ENCODE peak calls at places on chromosome 12, in four cellular contexts. One of them, this sample, is unnamed.

GRCh38 chr12:103021538-103022218 is 64.2 kb downstream of the ASCL1 start:
- DNase-seq in cardiac fibroblast: no peak
- DNase-seq in transverse colon: no peak
- DNase-seq in astrocyte of the spinal cord: no peak
- DNase-seq in this sample: no peak

GRCh38 chr12:110266381-110266909 is 14.6 kb upstream of the ATP2A2 start:
- DNase-seq in astrocyte of the spinal cord: no peak
- DNase-seq in transverse colon: no peak
- DNase-seq in cardiac fibroblast: peak
- DNase-seq in this sample: no peak

GRCh38 chr12:67057072-67057471 is 212.1 kb upstream of the CAND1 start:
- DNase-seq in astrocyte of the spinal cord: no peak
- DNase-seq in transverse colon: no peak
- DNase-seq in cardiac fibroblast: no peak
- DNase-seq in this sample: no peak

GRCh38 chr12:6767592-6768384 is 1.6 kb downstream of the PTMS start:
- DNase-seq in astrocyte of the spinal cord: no peak
- DNase-seq in cardiac fibroblast: peak
- DNase-seq in transverse colon: no peak
- DNase-seq in this sample: no peak

GRCh38 chr12:28172434-28173030 is 17.7 kb upstream of the CCDC91 start:
- DNase-seq in astrocyte of the spinal cord: peak
- DNase-seq in cardiac fibroblast: peak
- DNase-seq in transverse colon: peak
- DNase-seq in this sample: no peak

GRCh38 chr12:56237552-56237951 is 7.7 kb downstream of the SLC39A5 start:
- DNase-seq in transverse colon: no peak
- DNase-seq in cardiac fibroblast: no peak
- DNase-seq in astrocyte of the spinal cord: no peak
- DNase-seq in this sample: no peak

GRCh38 chr12:56581418-56582145 is 48.5 kb downstream of the BAZ2A start:
- DNase-seq in astrocyte of the spinal cord: peak
- DNase-seq in transverse colon: no peak
- DNase-seq in cardiac fibroblast: no peak
- DNase-seq in this sample: no peak

GRCh38 chr12:3186546-3187237 is 109.5 kb downstream of the TSPAN9 start:
- DNase-seq in cardiac fibroblast: no peak
- DNase-seq in astrocyte of the spinal cord: no peak
- DNase-seq in transverse colon: no peak
- DNase-seq in this sample: no peak

GRCh38 chr12:102480401-102480800 is at the start of gene IGF1:
- DNase-seq in cardiac fibroblast: peak
- DNase-seq in astrocyte of the spinal cord: peak
- DNase-seq in transverse colon: no peak
- DNase-seq in this sample: no peak

GRCh38 chr12:95102916-95103671 is 29.7 kb upstream of the NR2C1 start:
- DNase-seq in transverse colon: peak
- DNase-seq in astrocyte of the spinal cord: peak
- DNase-seq in cardiac fibroblast: peak
- DNase-seq in this sample: no peak

GRCh38 chr12:125797421-125798175 is 732.4 kb downstream of the AACS start:
- DNase-seq in astrocyte of the spinal cord: peak
- DNase-seq in cardiac fibroblast: no peak
- DNase-seq in transverse colon: no peak
- DNase-seq in this sample: no peak

GRCh38 chr12:93895096-93895460 is 217.9 kb downstream of the CRADD start:
- DNase-seq in astrocyte of the spinal cord: no peak
- DNase-seq in cardiac fibroblast: peak
- DNase-seq in transverse colon: no peak
- DNase-seq in this sample: no peak

GRCh38 chr12:111434680-111435338 is 29.1 kb downstream of the SH2B3 start:
- DNase-seq in astrocyte of the spinal cord: peak
- DNase-seq in cardiac fibroblast: peak
- DNase-seq in transverse colon: peak
- DNase-seq in this sample: no peak

GRCh38 chr12:111558107-111558376 is 41.1 kb downstream of the ATXN2 start:
- DNase-seq in astrocyte of the spinal cord: no peak
- DNase-seq in transverse colon: no peak
- DNase-seq in cardiac fibroblast: no peak
- DNase-seq in this sample: no peak

GRCh38 chr12:34097213-34097612 is 74.9 kb downstream of the ALG10 start:
- DNase-seq in transverse colon: no peak
- DNase-seq in cardiac fibroblast: no peak
- DNase-seq in astrocyte of the spinal cord: no peak
- DNase-seq in this sample: no peak

GRCh38 chr12:124501080-124501642 is 66.3 kb downstream of the NCOR2 start:
- DNase-seq in astrocyte of the spinal cord: no peak
- DNase-seq in transverse colon: no peak
- DNase-seq in cardiac fibroblast: no peak
- DNase-seq in this sample: no peak

GRCh38 chr12:43294881-43295280 is 257.1 kb downstream of the ADAMTS20 start:
- DNase-seq in astrocyte of the spinal cord: peak
- DNase-seq in transverse colon: no peak
- DNase-seq in cardiac fibroblast: no peak
- DNase-seq in this sample: no peak

GRCh38 chr12:12939888-12940287 is 12.1 kb downstream of the GPRC5D start:
- DNase-seq in cardiac fibroblast: no peak
- DNase-seq in astrocyte of the spinal cord: no peak
- DNase-seq in transverse colon: no peak
- DNase-seq in this sample: no peak

GRCh38 chr12:92615703-92616102 is 87.1 kb upstream of the PLEKHG7 start:
- DNase-seq in cardiac fibroblast: no peak
- DNase-seq in astrocyte of the spinal cord: no peak
- DNase-seq in transverse colon: no peak
- DNase-seq in this sample: no peak

GRCh38 chr12:91574391-91574790 is 391.8 kb upstream of the DCN start:
- DNase-seq in cardiac fibroblast: no peak
- DNase-seq in transverse colon: no peak
- DNase-seq in astrocyte of the spinal cord: peak
- DNase-seq in this sample: no peak

DNA sequence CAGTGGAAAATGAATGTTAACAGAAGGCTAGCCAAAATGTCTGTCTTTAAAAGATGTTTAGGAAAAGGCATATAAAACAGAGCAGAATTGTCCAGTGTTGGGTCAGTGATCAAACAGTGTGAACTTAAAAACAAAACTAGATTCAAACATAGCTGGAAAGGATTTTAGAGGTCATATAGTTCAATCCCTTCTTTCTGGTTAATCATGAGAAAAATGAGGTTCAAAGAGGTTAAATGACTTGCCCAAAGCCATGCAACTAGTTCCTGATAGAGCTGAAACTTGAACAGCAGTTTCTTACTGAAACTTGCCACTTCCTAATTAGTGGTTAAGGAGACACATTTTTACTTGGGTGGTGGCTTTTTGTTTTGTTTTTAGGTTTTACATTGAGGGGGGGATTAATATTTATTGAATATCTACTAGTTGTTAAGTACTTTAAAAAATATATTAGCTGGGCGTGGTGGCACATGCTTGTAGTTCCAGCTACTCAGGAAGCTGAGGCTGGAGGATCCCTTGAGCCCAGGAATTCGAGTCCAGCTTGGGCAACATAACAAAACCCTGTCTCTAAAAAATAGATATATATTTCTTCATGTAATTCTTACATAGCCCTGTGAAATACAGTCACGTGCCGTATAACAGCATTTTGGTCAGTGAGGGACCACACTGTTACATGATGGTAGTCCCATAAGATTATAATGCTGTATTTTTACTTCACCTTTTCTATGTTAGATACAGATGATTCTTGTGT is 20.4 kb downstream of the ACVR1B start:
- DNase-seq in transverse colon: no peak
- DNase-seq in cardiac fibroblast: peak
- DNase-seq in astrocyte of the spinal cord: no peak
- DNase-seq in this sample: no peak
- H3K4me3 ChIP-seq in transverse colon: no peak
- H3K4me3 ChIP-seq in cardiac fibroblast: no peak
- H3K4me3 ChIP-seq in astrocyte of the spinal cord: no peak
- H3K4me3 ChIP-seq in this sample: no peak

GRCh38 chr12:106582661-106583577 is at the start of gene RFX4:
- DNase-seq in astrocyte of the spinal cord: no peak
- DNase-seq in transverse colon: no peak
- DNase-seq in cardiac fibroblast: no peak
- DNase-seq in this sample: no peak
- H3K4me3 ChIP-seq in astrocyte of the spinal cord: peak
- H3K4me3 ChIP-seq in transverse colon: no peak
- H3K4me3 ChIP-seq in cardiac fibroblast: peak
- H3K4me3 ChIP-seq in this sample: peak

DNA sequence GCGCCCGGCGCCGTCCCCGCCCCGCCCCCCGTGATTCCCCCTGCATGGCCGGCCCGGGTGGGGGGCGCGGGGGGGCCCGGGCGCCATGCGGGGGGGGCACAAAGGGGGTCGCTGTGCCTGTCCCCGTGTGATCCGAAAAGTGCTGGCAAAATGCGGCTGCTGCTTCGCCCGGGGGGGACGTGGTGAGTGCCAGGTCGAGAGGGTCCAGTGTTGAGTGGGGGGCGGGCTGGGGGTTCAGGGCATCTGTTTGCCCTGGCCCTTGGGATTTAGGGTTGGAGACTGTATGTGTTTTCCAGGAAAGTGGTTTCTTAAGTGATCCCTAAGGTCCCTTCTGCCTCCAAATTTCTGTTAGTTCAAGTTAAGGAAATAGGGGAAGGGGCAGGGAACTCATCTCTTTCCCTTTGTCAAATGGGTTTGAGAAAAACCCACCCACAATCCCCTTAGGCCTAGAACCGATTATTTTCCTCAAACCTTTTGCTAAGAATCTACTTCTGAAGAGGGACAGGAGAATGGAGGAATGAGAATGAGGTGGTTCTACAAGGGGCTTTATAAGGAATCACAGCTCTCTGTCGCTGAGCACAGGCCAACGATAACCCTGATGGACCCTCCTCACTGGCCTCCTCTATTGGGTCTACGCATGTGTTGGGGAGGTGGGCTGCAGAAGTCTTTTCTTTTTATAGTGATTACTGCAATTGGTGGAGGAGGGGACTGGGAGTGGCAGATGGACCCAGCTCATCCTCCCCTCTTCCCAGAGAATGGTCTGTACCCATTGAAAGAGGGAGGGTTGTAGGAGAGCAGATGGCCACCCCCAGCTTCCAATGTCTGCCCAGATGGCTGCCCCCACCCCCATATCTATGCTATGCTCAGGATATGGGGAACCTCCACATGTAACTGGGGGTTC is 825 bp downstream of the ARHGEF25 start:
- DNase-seq in astrocyte of the spinal cord: no peak
- DNase-seq in cardiac fibroblast: no peak
- DNase-seq in transverse colon: no peak
- DNase-seq in this sample: no peak
- H3K4me3 ChIP-seq in astrocyte of the spinal cord: peak
- H3K4me3 ChIP-seq in cardiac fibroblast: peak
- H3K4me3 ChIP-seq in transverse colon: peak
- H3K4me3 ChIP-seq in this sample: peak

GRCh38 chr12:1820191-1820599 is at the start of gene LRTM2:
- DNase-seq in astrocyte of the spinal cord: no peak
- DNase-seq in transverse colon: no peak
- DNase-seq in cardiac fibroblast: no peak
- DNase-seq in this sample: no peak
- H3K4me3 ChIP-seq in astrocyte of the spinal cord: no peak
- H3K4me3 ChIP-seq in transverse colon: no peak
- H3K4me3 ChIP-seq in cardiac fibroblast: no peak
- H3K4me3 ChIP-seq in this sample: no peak

GRCh38 chr12:113030875-113031525 is 25.5 kb upstream of the DTX1 start:
- DNase-seq in transverse colon: no peak
- DNase-seq in cardiac fibroblast: peak
- DNase-seq in astrocyte of the spinal cord: peak
- DNase-seq in this sample: no peak
- H3K4me3 ChIP-seq in transverse colon: no peak
- H3K4me3 ChIP-seq in cardiac fibroblast: no peak
- H3K4me3 ChIP-seq in astrocyte of the spinal cord: no peak
- H3K4me3 ChIP-seq in this sample: no peak

GRCh38 chr12:62446741-62447452 is 19.7 kb upstream of the MON2 start:
- DNase-seq in transverse colon: no peak
- DNase-seq in astrocyte of the spinal cord: no peak
- DNase-seq in cardiac fibroblast: no peak
- DNase-seq in this sample: no peak

DNA sequence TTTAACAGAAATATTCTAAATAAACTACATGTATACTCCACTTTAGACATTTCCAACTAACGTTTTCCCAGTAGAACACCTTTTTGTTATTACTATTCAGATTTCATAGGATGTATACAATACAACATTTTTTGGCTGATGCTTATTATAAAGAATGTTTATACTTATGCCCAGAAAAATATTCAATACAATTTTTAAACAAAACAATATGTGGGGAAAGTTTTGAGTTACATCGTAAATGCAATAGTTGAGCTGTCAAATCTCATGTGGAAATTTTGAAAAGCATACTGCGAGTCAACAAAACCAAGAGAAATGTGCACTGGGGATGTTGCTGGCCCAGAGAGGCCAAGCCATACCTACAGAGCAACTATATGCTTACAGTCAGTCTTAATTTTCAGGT is 18.2 kb upstream of the MON2 start:
- DNase-seq in astrocyte of the spinal cord: no peak
- DNase-seq in transverse colon: no peak
- DNase-seq in cardiac fibroblast: no peak
- DNase-seq in this sample: no peak
- H3K4me3 ChIP-seq in astrocyte of the spinal cord: no peak
- H3K4me3 ChIP-seq in transverse colon: no peak
- H3K4me3 ChIP-seq in cardiac fibroblast: no peak
- H3K4me3 ChIP-seq in this sample: no peak

GRCh38 chr12:32755051-32755653 is 545 bp downstream of the YARS2 start:
- DNase-seq in astrocyte of the spinal cord: peak
- DNase-seq in cardiac fibroblast: peak
- DNase-seq in transverse colon: peak
- DNase-seq in this sample: peak

GRCh38 chr12:32754101-32754500 is 1.6 kb downstream of the YARS2 start:
- DNase-seq in transverse colon: no peak
- DNase-seq in cardiac fibroblast: peak
- DNase-seq in astrocyte of the spinal cord: no peak
- DNase-seq in this sample: no peak

GRCh38 chr12:32757159-32757556 is 1.5 kb upstream of the YARS2 start:
- DNase-seq in astrocyte of the spinal cord: no peak
- DNase-seq in transverse colon: no peak
- DNase-seq in cardiac fibroblast: no peak
- DNase-seq in this sample: no peak

GRCh38 chr12:32755654-32756475 is at the start of gene YARS2:
- DNase-seq in astrocyte of the spinal cord: peak
- DNase-seq in transverse colon: peak
- DNase-seq in cardiac fibroblast: peak
- DNase-seq in this sample: peak

DNA sequence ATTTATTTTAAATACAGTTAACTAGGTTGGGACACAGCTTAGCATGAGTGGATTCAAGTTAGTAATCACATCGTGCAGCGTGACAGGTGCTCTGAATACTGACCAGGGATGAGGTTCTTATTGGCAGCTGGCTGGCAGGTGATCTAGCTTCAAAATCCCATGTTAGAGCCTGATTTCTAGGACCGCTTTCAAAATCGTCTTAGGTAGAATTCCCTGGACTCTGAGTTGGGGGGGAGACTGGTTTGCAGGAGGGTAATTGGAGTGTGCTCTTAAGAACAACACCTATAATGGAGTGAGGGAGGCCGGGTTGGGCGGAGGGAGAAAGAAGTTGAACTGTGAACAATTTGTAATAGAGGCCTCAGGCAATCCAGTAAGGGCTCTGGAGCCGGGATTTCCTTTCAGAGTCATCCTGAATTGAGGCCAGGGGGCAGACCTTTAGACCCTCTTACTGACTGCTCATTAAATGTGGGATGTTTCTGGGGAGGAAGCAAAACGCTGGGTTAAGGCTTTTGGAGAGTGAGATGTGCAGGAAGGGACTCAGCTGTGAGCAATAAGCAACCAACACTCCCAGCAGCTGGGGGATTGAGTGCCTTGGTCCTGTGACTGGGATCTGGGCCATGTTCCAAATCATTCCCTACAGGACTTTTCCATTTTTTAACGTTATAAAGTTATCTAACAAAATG is 920 bp upstream of the YARS2 start:
- DNase-seq in astrocyte of the spinal cord: no peak
- DNase-seq in transverse colon: no peak
- DNase-seq in cardiac fibroblast: no peak
- DNase-seq in this sample: no peak
- H3K4me3 ChIP-seq in astrocyte of the spinal cord: no peak
- H3K4me3 ChIP-seq in transverse colon: no peak
- H3K4me3 ChIP-seq in cardiac fibroblast: no peak
- H3K4me3 ChIP-seq in this sample: peak